ENCODE peak calls at places on chromosomes 6 and 20, in four cellular contexts. Y is A549, W is HepG2, Q is IMR-90. N is an unnamed sample.

GRCh38 chr6:84768442-84769174 is 4.2 kb upstream of the TBX18 start:
- DNase-seq in Y (peak; percentile 71), Q (no peak), W (no peak), N (peak; percentile 36)

GRCh38 chr6:167302074-167302473 is 11.0 kb downstream of the UNC93A start:
- DNase-seq in Y (no peak), W (no peak), Q (no peak), N (no peak)

GRCh38 chr20:50144362-50144761 is 9.2 kb downstream of the PEDS1 start:
- DNase-seq in W (peak; percentile 81), Y (peak; percentile 89), Q (peak; percentile 99), N (no peak)

GRCh38 chr6:79468116-79468515 is 69.1 kb downstream of the LCA5 start:
- DNase-seq in W (no peak), Y (no peak), Q (peak; percentile 34), N (no peak)

GRCh38 chr6:151948007-151948745 is 140.7 kb downstream of the ESR1 start:
- DNase-seq in Y (no peak), W (no peak), Q (no peak), N (no peak)

GRCh38 chr20:59403261-59403961 is 103.0 kb downstream of the EDN3 start:
- DNase-seq in Y (peak; percentile 29), Q (no peak), W (no peak), N (peak; percentile 90)

GRCh38 chr6:3205913-3206312 is 21.5 kb downstream of the TUBB2B start:
- DNase-seq in W (no peak), Q (peak; percentile 95), Y (no peak), N (no peak)

GRCh38 chr6:43628392-43629103 is 516 bp downstream of the GTPBP2 start:
- DNase-seq in Y (peak; percentile 36), W (peak; percentile 68), Q (peak; percentile 34), N (peak; percentile 51)

GRCh38 chr20:23270427-23270911 is 80.1 kb upstream of the NXT1 start:
- DNase-seq in W (peak; percentile 98), Q (peak; percentile 90), Y (peak; percentile 33), N (no peak)

GRCh38 chr6:399785-400517 is 8.4 kb downstream of the IRF4 start:
- DNase-seq in Y (no peak), W (no peak), Q (no peak), N (no peak)

GRCh38 chr6:143110572-143110971 is 49.9 kb downstream of the AIG1 start:
- DNase-seq in Q (peak; percentile 73), Y (no peak), W (no peak), N (no peak)

GRCh38 chr6:10347561-10348327 is 67.1 kb downstream of the TFAP2A start:
- DNase-seq in Y (peak; percentile 66), W (no peak), Q (peak; percentile 24), N (no peak)

GRCh38 chr6:28941681-28942448 is 18.1 kb upstream of the TRIM27 start:
- DNase-seq in Q (no peak), W (no peak), Y (no peak), N (peak; percentile 54)

GRCh38 chr20:35196313-35196712 is 24.4 kb downstream of the PROCR start:
- DNase-seq in Y (no peak), W (no peak), Q (no peak), N (no peak)

GRCh38 chr6:159062564-159062945 is 17.8 kb upstream of the TAGAP start:
- DNase-seq in Q (no peak), W (no peak), Y (no peak), N (no peak)

GRCh38 chr6:170152111-170152926 is 138.6 kb downstream of the DLL1 start:
- DNase-seq in Q (no peak), W (no peak), Y (no peak), N (no peak)

GRCh38 chr6:32086661-32087573 is 22.2 kb downstream of the TNXB start:
- DNase-seq in Q (peak; percentile 88), W (peak; percentile 27), Y (no peak), N (no peak)

GRCh38 chr6:35719830-35720733 is 16.8 kb upstream of the ARMC12 start:
- DNase-seq in W (no peak), Y (no peak), Q (peak; percentile 47), N (peak; percentile 14)

GRCh38 chr20:50260480-50261221 is 70.0 kb downstream of the CEBPB start:
- DNase-seq in Q (no peak), W (no peak), Y (no peak), N (no peak)

GRCh38 chr6:14857501-14857900 is 388.4 kb upstream of the JARID2 start:
- DNase-seq in W (no peak), Y (no peak), Q (no peak), N (no peak)

GRCh38 chr6:119894801-119895200 is 545.2 kb upstream of the MAN1A1 start:
- DNase-seq in W (no peak), Y (no peak), Q (no peak), N (no peak)

GRCh38 chr20:58192567-58192966 is 35.9 kb downstream of the ANKRD60 start:
- DNase-seq in Q (no peak), W (no peak), Y (no peak), N (peak; percentile 38)

GRCh38 chr6:150293423-150294280 is 75.2 kb upstream of the IYD start:
- DNase-seq in Y (peak; percentile 26), Q (peak; percentile 74), W (no peak), N (no peak)

GRCh38 chr20:53582574-53583351 is 10.9 kb downstream of the ZNF217 start:
- DNase-seq in W (peak; percentile 86), Y (peak; percentile 71), Q (peak; percentile 95), N (no peak)

GRCh38 chr6:112927641-112928040 is 580.5 kb downstream of the RFPL4B start:
- DNase-seq in W (no peak), Y (no peak), Q (peak; percentile 63), N (no peak)

GRCh38 chr6:422423-423061 is 31.0 kb downstream of the IRF4 start:
- DNase-seq in Y (peak; percentile 92), Q (peak; percentile 97), W (peak; percentile 96), N (no peak)

GRCh38 chr6:37638414-37639079 is 59.1 kb downstream of the MDGA1 start:
- DNase-seq in W (peak; percentile 32), Y (peak; percentile 57), Q (no peak), N (no peak)

GRCh38 chr6:12354499-12354898 is 64.3 kb downstream of the EDN1 start:
- DNase-seq in Q (peak; percentile 47), W (no peak), Y (no peak), N (no peak)

GRCh38 chr20:5741089-5741488 is 9.1 kb upstream of the SHLD1 start:
- DNase-seq in W (no peak), Q (peak; percentile 76), Y (peak; percentile 37), N (no peak)

GRCh38 chr20:4513720-4514119 is 208.0 kb upstream of the PRND start:
- DNase-seq in Q (peak; percentile 84), W (no peak), Y (peak; percentile 63), N (no peak)

GRCh38 chr20:53829706-53830521 is 236.3 kb upstream of the ZNF217 start:
- DNase-seq in Y (peak; percentile 48), Q (peak; percentile 51), W (peak; percentile 94), N (no peak)

GRCh38 chr20:50980851-50981713 is 22.5 kb downstream of the MOCS3 start:
- DNase-seq in Y (peak; percentile 78), Q (peak; percentile 75), W (peak; percentile 79), N (peak; percentile 68)

GRCh38 chr6:79895382-79896100 is 51.8 kb downstream of the ELOVL4 start:
- DNase-seq in Y (no peak), Q (no peak), W (no peak), N (no peak)

GRCh38 chr20:1125266-1125665 is 6.9 kb downstream of the PSMF1 start:
- DNase-seq in Q (no peak), W (no peak), Y (no peak), N (no peak)

DNA sequence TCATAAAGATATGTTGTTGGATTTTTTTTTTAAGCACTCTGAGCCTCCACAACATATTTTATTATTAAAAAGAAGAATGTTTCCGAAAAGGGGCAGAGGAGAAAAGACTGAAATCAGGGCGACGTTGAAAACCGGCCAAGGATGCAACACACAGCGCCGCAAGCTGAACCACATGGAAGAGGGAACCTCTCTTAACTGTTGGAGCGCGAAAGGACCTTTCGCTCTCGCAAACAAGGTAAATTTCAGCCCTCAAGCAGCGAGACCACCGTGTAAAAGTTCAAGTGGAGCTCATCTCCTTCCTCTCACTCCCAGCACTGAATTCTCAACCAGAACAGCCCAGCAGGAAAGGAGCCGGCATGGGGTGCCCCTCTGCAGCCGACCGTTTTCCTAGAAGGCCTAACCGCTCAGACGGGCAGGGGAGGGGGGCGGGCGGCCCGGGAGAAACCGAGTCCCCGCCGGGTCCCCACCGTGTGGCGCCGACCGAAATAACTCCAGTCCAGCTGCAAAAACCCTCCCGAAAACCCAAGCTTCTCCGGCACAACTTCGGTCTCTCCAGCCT is 619 bp downstream of the GPR63 start:
- DNase-seq in W (no peak), Y (peak; percentile 1), Q (peak; percentile 4), N (no peak)
- TF ChIP-seq BHLHE40 in W (no peak), Y (no peak), Q (no peak), N (no peak)

GRCh38 chr6:52877786-52878185 is 31.7 kb downstream of the GSTA3 start:
- DNase-seq in Y (no peak), Q (peak; percentile 7), W (no peak), N (no peak)

GRCh38 chr6:52881662-52881995 is 27.9 kb downstream of the GSTA3 start:
- DNase-seq in Q (no peak), W (no peak), Y (no peak), N (no peak)

GRCh38 chr6:52881996-52882841 is 27.3 kb downstream of the GSTA3 start:
- DNase-seq in Q (peak; percentile 63), W (peak; percentile 69), Y (peak; percentile 74), N (peak; percentile 80)

GRCh38 chr6:52876056-52876787 is 33.3 kb downstream of the GSTA3 start:
- DNase-seq in W (peak; percentile 18), Q (peak; percentile 18), Y (no peak), N (no peak)

GRCh38 chr6:52877168-52877567 is 32.3 kb downstream of the GSTA3 start:
- DNase-seq in Q (peak; percentile 96), W (no peak), Y (peak; percentile 10), N (no peak)
- TF ChIP-seq BHLHE40 in Q (peak; percentile 90), W (no peak), Y (no peak), N (no peak)

DNA sequence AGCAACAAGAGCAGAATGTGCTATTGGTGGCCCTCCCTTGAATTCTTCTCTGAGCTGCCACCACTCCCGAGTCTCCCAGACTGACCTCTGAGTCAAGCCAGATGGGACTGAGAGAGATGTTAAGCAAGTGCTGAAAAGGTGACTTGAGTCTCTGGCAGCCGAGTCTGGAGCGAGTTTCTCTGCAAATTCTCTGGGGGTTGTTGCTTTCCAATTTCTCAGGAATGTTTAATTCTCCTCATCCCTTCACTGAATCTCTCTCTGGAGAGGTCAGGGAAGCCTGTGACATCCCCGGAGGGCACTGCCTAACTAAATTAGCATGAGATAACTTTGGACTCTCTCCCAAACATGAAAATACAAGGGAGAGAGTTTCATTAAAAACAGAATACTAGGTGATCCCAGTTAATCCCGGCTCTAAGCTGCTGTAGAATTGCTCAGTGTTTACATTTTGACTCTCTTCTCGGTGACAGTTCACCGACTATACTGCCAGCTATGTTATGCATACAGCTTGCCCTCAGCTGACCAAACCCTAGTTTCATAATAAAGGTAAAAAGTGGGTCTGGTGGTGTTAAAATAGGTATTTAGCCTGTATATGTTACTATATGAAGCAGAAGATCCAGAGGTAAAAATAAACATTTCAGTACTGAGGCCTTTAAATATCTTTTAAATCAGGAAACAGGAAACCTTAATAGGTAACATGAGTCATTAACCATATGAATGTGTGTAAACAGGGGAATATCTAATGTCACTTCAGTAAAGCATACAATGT is 157.9 kb downstream of the FOXC1 start:
- DNase-seq in Y (peak; percentile 2), W (no peak), Q (peak; percentile 46), N (no peak)
- TF ChIP-seq BHLHE40 in Y (no peak), W (no peak), Q (no peak), N (no peak)

DNA sequence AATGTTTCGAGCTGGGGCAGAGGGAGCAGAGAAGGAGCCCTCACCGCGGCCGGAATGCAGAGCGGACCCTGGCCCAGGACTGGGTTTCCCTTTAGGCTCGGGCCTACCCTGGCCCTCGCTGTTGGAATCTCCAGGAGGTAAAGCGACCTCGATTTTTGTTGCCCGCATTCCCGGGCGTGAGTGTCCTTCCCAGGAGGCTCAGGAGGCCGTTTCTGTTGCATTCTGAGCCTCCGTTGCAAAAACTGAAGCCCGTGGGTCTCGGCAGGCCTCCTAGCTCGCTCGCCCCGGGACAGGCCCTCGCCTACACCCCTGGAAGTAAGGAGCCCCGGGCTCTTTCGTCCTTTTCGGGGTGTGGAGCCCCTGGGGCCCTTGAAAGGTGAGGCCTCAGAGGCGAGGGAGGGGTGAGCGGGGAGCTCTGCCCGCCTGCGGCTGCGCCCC is 2.2 kb downstream of the NR2E1 start:
- DNase-seq in Q (no peak), W (no peak), Y (no peak), N (no peak)
- TF ChIP-seq BHLHE40 in Q (no peak), W (no peak), Y (no peak), N (no peak)

N was measured in HEK293T.